ENCODE peak calls at places on chromosomes 4 and X, in ten cellular contexts. R, N, B, F, S, H, Q, L, K and T are unnamed samples.

GRCh38 chrX:119826399-119826959 is 26.3 kb downstream of the UPF3B start:
- DNase-seq in F (no peak), L (no peak), R (no peak), N (peak; percentile 20), S (peak; percentile 2), K (peak; percentile 36), Q (no peak), H (no peak), B (no peak), T (peak; percentile 1)

GRCh38 chr4:56619160-56619559 is 61.9 kb downstream of the HOPX start:
- DNase-seq in Q (no peak), R (no peak), L (no peak), H (no peak), S (peak; percentile 53), F (no peak), N (no peak), K (peak; percentile 48), B (peak; percentile 21), T (peak; percentile 7)

GRCh38 chrX:74270393-74270792 is 33.6 kb upstream of the ZCCHC13 start:
- DNase-seq in F (no peak), R (no peak), Q (no peak), L (no peak), K (no peak), B (no peak), S (no peak), N (no peak), H (no peak), T (no peak)

GRCh38 chr4:17934286-17934685 is 87.3 kb downstream of the LCORL start:
- DNase-seq in N (no peak), H (no peak), F (no peak), R (no peak), L (no peak), K (no peak), Q (no peak), B (no peak), S (peak; percentile 7), T (no peak)

GRCh38 chr4:122898370-122899150 is 23.8 kb downstream of the NUDT6 start:
- DNase-seq in K (peak; percentile 96), R (no peak), H (no peak), S (peak; percentile 95), B (no peak), L (no peak), Q (no peak), N (no peak), F (no peak), T (no peak)

GRCh38 chr4:98150092-98150761 is 7.0 kb upstream of the STPG2 start:
- DNase-seq in Q (no peak), L (no peak), N (no peak), S (peak; percentile 20), B (no peak), R (no peak), F (no peak), K (peak; percentile 5), H (no peak), T (peak; percentile 37)

GRCh38 chr4:137994858-137995257 is 247.3 kb downstream of the SLC7A11 start:
- DNase-seq in N (no peak), K (peak; percentile 89), S (peak; percentile 77), Q (no peak), B (no peak), F (no peak), L (no peak), H (no peak), R (no peak), T (no peak)

GRCh38 chrX:84240848-84241565 is 53.0 kb upstream of the RPS6KA6 start:
- DNase-seq in N (no peak), F (no peak), R (no peak), S (no peak), Q (no peak), K (peak; percentile 29), L (no peak), H (no peak), B (no peak), T (no peak)

GRCh38 chrX:70166601-70167590 is 10.4 kb upstream of the DGAT2L6 start:
- DNase-seq in Q (no peak), F (no peak), B (no peak), R (no peak), K (peak; percentile 78), L (no peak), N (no peak), S (peak; percentile 75), H (no peak), T (no peak)

GRCh38 chr4:6008092-6008551 is 10.1 kb downstream of the C4orf50 start:
- DNase-seq in R (no peak), B (no peak), H (no peak), S (no peak), F (no peak), L (peak; percentile 76), K (no peak), N (no peak), Q (no peak), T (no peak)

GRCh38 chr4:166279261-166279660 is 406.2 kb downstream of the TLL1 start:
- DNase-seq in H (no peak), S (no peak), L (no peak), B (no peak), K (no peak), R (no peak), F (no peak), N (no peak), Q (no peak), T (no peak)

GRCh38 chrX:34809096-34809495 is 133.5 kb upstream of the FAM47B start:
- DNase-seq in K (no peak), R (no peak), H (no peak), N (no peak), L (no peak), Q (no peak), F (no peak), S (no peak), B (no peak), T (no peak)

GRCh38 chrX:47644557-47645091 is 5.7 kb downstream of the ELK1 start:
- DNase-seq in K (peak; percentile 16), Q (no peak), L (peak; percentile 54), N (no peak), R (no peak), F (no peak), B (no peak), S (peak; percentile 28), H (no peak), T (no peak)

GRCh38 chr4:7872264-7872771 is 67.3 kb downstream of the AFAP1 start:
- DNase-seq in N (peak; percentile 46), K (peak; percentile 96), F (peak; percentile 79), H (no peak), S (peak; percentile 84), B (peak; percentile 48), R (no peak), L (no peak), Q (no peak), T (no peak)

GRCh38 chr4:6116696-6117285 is 83.6 kb downstream of the JAKMIP1 start:
- DNase-seq in B (no peak), F (no peak), N (no peak), K (no peak), L (no peak), S (no peak), H (no peak), Q (no peak), R (no peak), T (no peak)

GRCh38 chrX:1178580-1179057 is 33.8 kb downstream of the CRLF2 start:
- DNase-seq in L (no peak), Q (no peak), K (no peak), H (peak; percentile 7), N (no peak), R (no peak), F (no peak), S (peak; percentile 8), B (no peak), T (no peak)

GRCh38 chr4:20778896-20779295 is 78.6 kb downstream of the PACRGL start:
- DNase-seq in B (no peak), S (no peak), N (no peak), K (no peak), L (no peak), R (no peak), F (no peak), Q (no peak), H (no peak), T (no peak)

GRCh38 chrX:46903458-46904242 is 8.6 kb upstream of the JADE3 start:
- DNase-seq in N (peak; percentile 54), K (peak; percentile 65), Q (no peak), R (peak; percentile 82), S (peak; percentile 86), F (peak; percentile 75), H (peak; percentile 77), L (peak; percentile 86), B (peak; percentile 81), T (peak; percentile 77)

GRCh38 chr4:174080361-174080760 is 203.1 kb downstream of the FBXO8 start:
- DNase-seq in B (no peak), Q (no peak), L (no peak), N (no peak), R (no peak), S (no peak), K (no peak), H (no peak), F (no peak), T (no peak)

GRCh38 chr4:155828628-155829027 is 37.4 kb downstream of the ASIC5 start:
- DNase-seq in S (peak; percentile 54), Q (no peak), H (no peak), F (no peak), B (no peak), R (no peak), N (no peak), K (peak; percentile 73), L (no peak), T (no peak)

GRCh38 chrX:153460826-153461225 is 9.6 kb downstream of the HAUS7 start:
- DNase-seq in Q (no peak), H (peak; percentile 24), F (peak; percentile 39), R (no peak), B (peak; percentile 83), N (no peak), S (peak; percentile 64), L (peak; percentile 72), K (peak; percentile 40), T (peak; percentile 39)

GRCh38 chrX:49884290-49884862 is 5.1 kb downstream of the USP27X start:
- DNase-seq in S (peak; percentile 52), H (peak; percentile 38), L (peak; percentile 73), N (no peak), K (peak; percentile 16), B (peak; percentile 61), Q (peak; percentile 26), R (peak; percentile 75), F (peak; percentile 59), T (peak; percentile 84)

GRCh38 chr4:142614621-142615323 is 231.3 kb downstream of the INPP4B start:
- DNase-seq in R (no peak), H (no peak), Q (no peak), N (no peak), L (no peak), F (no peak), B (no peak), S (no peak), K (peak; percentile 77), T (no peak)